ENCODE peak calls at places on chromosomes 5 and 9, in six cellular contexts. C, D, F, P, H and K are unnamed samples.
A peak's percentile ranks its signal among the peaks of the same experiment; 100 is the strongest.

GRCh38 chr5:61860978-61861377 is 445.0 kb upstream of the KIF2A start:
- ATAC-seq in H (no peak), C (no peak), P (no peak), D (no peak), F (no peak), K (no peak)

GRCh38 chr9:80797427-80797825 is 891.9 kb downstream of the TLE1 start:
- ATAC-seq in C (no peak), F (no peak), D (no peak), H (no peak), P (no peak), K (no peak)

GRCh38 chr5:137233726-137234125 is 265.4 kb downstream of the SPOCK1 start:
- ATAC-seq in F (no peak), C (peak; percentile 46), H (no peak), D (no peak), P (no peak), K (no peak)

GRCh38 chr9:100134731-100135130 is 35.7 kb downstream of the INVS start:
- ATAC-seq in P (no peak), H (no peak), D (no peak), F (no peak), C (no peak), K (no peak)

GRCh38 chr5:172554562-172554961 is 86.5 kb upstream of the NEURL1B start:
- ATAC-seq in H (no peak), P (no peak), C (no peak), F (no peak), D (no peak), K (no peak)

GRCh38 chr9:5626727-5627634 is 1.9 kb upstream of the RIC1 start:
- ATAC-seq in H (peak; percentile 17), F (peak; percentile 68), P (peak; percentile 51), C (peak; percentile 10), D (peak; percentile 71), K (peak; percentile 51)

GRCh38 chr5:77991084-77991483 is 214.9 kb upstream of the TBCA start:
- ATAC-seq in C (no peak), D (no peak), F (no peak), H (no peak), P (peak; percentile 74), K (no peak)

GRCh38 chr9:108830292-108830691 is 25.5 kb downstream of the ACTL7B start:
- ATAC-seq in P (no peak), D (no peak), F (no peak), C (no peak), H (no peak), K (no peak)

GRCh38 chr5:56172225-56172624 is 60.9 kb downstream of the ANKRD55 start:
- ATAC-seq in H (no peak), D (no peak), F (peak; percentile 17), P (no peak), C (no peak), K (no peak)

GRCh38 chr9:99722852-99723251 is 98.8 kb upstream of the NR4A3 start:
- ATAC-seq in H (no peak), C (no peak), P (peak; percentile 71), D (no peak), F (no peak), K (no peak)

GRCh38 chr9:21589344-21590056 is 107.4 kb upstream of the IFNE start:
- ATAC-seq in H (no peak), P (no peak), D (no peak), F (no peak), C (no peak), K (no peak)

GRCh38 chr5:67300321-67300720 is 103.7 kb upstream of the CD180 start:
- ATAC-seq in H (no peak), D (no peak), C (no peak), P (no peak), F (peak; percentile 52), K (no peak)

GRCh38 chr9:17802249-17802857 is 223.5 kb downstream of the SH3GL2 start:
- ATAC-seq in P (no peak), H (no peak), F (no peak), D (no peak), C (no peak), K (no peak)

GRCh38 chr9:127166111-127166510 is 43.7 kb upstream of the ANGPTL2 start:
- ATAC-seq in D (no peak), P (peak; percentile 7), H (no peak), C (no peak), F (no peak), K (no peak)

GRCh38 chr9:95058795-95059386 is 258.6 kb downstream of the FANCC start:
- ATAC-seq in D (no peak), C (no peak), P (no peak), F (no peak), H (no peak), K (no peak)

GRCh38 chr9:9341203-9341602 is 1271.6 kb downstream of the PTPRD start:
- ATAC-seq in P (no peak), F (no peak), H (no peak), C (no peak), D (no peak), K (no peak)

GRCh38 chr9:33946779-33947535 is 101.7 kb downstream of the UBAP2 start:
- ATAC-seq in P (no peak), D (no peak), F (no peak), H (no peak), C (no peak), K (peak; percentile 75)

GRCh38 chr5:14365831-14366435 is 215.7 kb upstream of the OTULINL start:
- ATAC-seq in D (no peak), P (peak; percentile 51), F (no peak), C (no peak), H (no peak), K (no peak)

GRCh38 chr5:111859031-111859430 is 102.0 kb upstream of the NREP start:
- ATAC-seq in C (no peak), D (no peak), H (no peak), P (no peak), F (peak; percentile 93), K (peak; percentile 47)

GRCh38 chr5:91851670-91852069 is 468.6 kb upstream of the ARRDC3 start:
- ATAC-seq in H (no peak), F (no peak), C (no peak), P (no peak), D (no peak), K (no peak)

GRCh38 chr5:88884435-88884877 is 1.5 kb upstream of the MEF2C start:
- ATAC-seq in P (no peak), C (no peak), F (no peak), H (no peak), D (no peak), K (no peak)

DNA sequence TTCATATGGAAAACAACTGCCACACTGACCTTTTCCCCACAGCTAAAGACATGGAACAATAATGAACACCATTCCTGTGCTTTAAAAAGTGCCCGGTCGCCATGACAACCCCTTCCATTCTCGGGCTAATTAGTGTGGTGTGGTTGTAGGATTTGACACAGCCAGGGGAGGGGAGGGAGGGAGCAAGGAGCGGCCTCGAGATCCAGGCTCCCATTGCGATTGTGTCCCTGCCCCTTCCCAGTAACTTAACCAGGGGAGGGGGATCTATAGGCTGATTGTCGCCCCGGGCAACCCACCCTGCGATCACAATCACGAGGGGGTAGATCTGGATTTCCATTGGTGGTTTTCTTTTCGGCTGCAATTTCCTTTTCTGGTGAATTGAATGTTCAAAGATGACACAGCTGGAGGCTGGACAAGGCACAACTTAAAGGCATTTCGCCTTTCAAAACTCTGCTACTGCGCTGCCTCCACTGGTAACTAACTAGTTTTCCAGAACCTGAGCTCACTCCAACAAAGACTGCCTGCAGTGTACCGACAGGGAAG is 96.7 kb upstream of the RETREG1 start:
- ATAC-seq in H (no peak), C (no peak), D (no peak), P (no peak), F (peak; percentile 51), K (peak; percentile 31)
- H3K4me3 ChIP-seq in H (no peak overlapping the region), C (no peak overlapping the region), D (peak overlapping the region; percentile 25), P (no peak overlapping the region), F (peak overlapping the region; percentile 36), K (peak overlapping the region; percentile 46)

DNA sequence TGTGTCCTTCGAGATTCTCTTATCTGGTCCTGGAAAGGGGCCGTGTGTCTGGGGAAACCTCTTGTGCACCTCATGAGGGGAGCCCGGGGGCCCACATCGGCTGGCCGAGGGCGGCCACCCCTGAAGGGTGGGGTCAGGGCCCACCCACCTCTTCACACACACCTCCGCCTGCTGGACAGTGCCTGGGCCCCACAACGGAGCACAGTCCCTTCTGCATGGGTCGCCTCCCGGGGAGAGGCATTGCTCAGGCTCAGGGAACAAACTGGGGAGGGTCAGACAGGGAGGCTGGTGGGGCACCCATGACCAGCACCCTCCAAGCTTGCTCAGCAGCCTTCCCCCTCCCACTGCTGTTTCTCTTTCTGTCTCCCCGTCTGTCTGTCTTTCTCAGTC is 1.3 kb upstream of the LRRC14B start:
- ATAC-seq in F (no peak), D (no peak), H (no peak), P (no peak), C (no peak), K (no peak)
- H3K27me3 ChIP-seq in F (no peaks in the 10 kb centered on the region), D (no peaks in the 10 kb centered on the region), H (no peaks in the 10 kb centered on the region), P (no peaks in the 10 kb centered on the region), C (no peaks in the 10 kb centered on the region), K (peaks cover 24% of the 10 kb centered on the region)

GRCh38 chr5:98111686-98112085 is 661.8 kb upstream of the RGMB start:
- ATAC-seq in C (no peak), D (no peak), H (no peak), P (no peak), F (no peak), K (no peak)
- H3K4me3 ChIP-seq in C (no peak overlapping the region), D (no peak overlapping the region), H (no peak overlapping the region), P (no peak overlapping the region), F (no peak overlapping the region), K (no peak overlapping the region)

DNA sequence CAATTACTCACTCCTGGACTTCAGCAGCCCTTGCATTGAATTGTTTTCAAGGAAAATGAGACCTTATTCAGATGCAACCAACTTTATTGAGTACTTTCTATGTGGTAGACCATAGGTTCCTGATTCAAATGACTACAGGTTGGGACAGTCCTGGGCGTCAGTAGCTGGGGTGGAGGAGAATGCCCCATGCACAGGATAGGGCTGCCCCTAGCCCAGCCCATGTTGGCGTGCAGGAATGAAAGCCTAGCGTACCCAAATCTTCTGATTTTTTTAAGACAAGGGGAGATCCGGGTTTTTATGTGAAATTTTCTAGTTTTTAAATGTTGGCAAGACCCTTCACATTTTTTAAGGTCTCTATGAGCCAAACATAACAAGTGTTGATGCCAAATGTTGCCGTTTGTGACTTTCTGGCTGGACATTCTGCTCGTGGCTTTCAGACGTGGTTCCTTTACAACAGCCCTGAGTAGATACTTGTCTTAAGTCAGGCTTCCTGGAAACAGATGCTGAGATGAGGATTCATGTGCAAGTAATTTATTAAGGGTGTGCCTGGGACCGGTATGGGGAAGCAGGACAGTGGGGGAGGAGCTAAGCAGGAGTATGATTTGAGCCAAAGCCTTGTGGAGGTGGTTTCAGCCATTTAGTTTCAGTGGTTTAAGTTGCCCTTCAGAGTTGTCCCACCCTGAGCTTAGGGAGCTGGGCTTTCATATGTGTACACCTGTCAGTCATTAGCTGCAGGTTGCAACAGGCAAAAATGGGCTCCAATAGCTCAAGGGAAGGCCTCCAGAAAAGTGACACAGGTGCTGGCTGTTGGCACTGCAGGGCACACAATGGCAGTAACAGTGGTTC is 154.1 kb downstream of the NTRK2 start:
- ATAC-seq in C (no peak), P (peak; percentile 74), F (peak; percentile 83), H (no peak), D (peak; percentile 41), K (peak; percentile 65)
- H3K27me3 ChIP-seq in C (no peaks in the 10 kb centered on the region), P (no peaks in the 10 kb centered on the region), F (no peaks in the 10 kb centered on the region), H (no peaks in the 10 kb centered on the region), D (no peaks in the 10 kb centered on the region), K (no peaks in the 10 kb centered on the region)

DNA sequence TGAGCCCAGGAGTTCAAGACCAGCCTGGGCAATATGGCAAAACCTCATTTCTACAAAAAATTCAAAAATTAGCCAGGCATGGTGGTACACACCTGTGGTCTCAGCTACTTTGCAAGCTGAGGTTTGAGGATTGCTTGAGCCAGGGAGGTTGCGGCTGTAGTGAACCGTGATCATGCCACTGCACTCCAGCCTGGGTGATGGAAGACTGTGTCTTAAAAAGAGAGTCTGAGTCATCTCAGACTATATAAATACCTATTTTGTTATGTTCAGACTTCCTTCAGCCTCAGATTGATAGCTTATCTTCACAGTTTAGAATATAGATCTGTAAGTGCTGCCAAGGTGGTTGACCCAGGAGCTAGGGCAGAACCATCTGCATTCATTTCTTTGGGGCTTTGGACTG is 1.6 kb upstream of the PAIP2 start:
- ATAC-seq in C (no peak), H (no peak), D (no peak), F (no peak), P (no peak), K (no peak)
- H3K4me3 ChIP-seq in C (no peak overlapping the region), H (no peak overlapping the region), D (no peak overlapping the region), F (no peak overlapping the region), P (no peak overlapping the region), K (no peak overlapping the region)